ENCODE peak calls at places on chromosome 2, in six cellular contexts. One of them, this sample, is unnamed.

GRCh38 chr2:6828299-6828584 is 37.5 kb downstream of the CMPK2 start:
- DNase-seq in A549: peak
- DNase-seq in fibroblast of mammary gland: peak
- DNase-seq in left cardiac atrium: no peak
- DNase-seq in foreskin melanocyte: no peak
- DNase-seq in activated T-cell treated with anti-CD3 and anti-CD28 coated beads for 24 hours: no peak
- DNase-seq in this sample: no peak

GRCh38 chr2:180787330-180787729 is 193.1 kb upstream of the UBE2E3 start:
- DNase-seq in foreskin melanocyte: no peak
- DNase-seq in left cardiac atrium: no peak
- DNase-seq in activated T-cell treated with anti-CD3 and anti-CD28 coated beads for 24 hours: no peak
- DNase-seq in fibroblast of mammary gland: no peak
- DNase-seq in A549: no peak
- DNase-seq in this sample: no peak

GRCh38 chr2:143530753-143531152 is 401.5 kb downstream of the ARHGAP15 start:
- DNase-seq in left cardiac atrium: no peak
- DNase-seq in activated T-cell treated with anti-CD3 and anti-CD28 coated beads for 24 hours: no peak
- DNase-seq in fibroblast of mammary gland: no peak
- DNase-seq in foreskin melanocyte: peak
- DNase-seq in A549: no peak
- DNase-seq in this sample: no peak

GRCh38 chr2:172556284-172557033 is 569 bp downstream of the PDK1 start:
- DNase-seq in foreskin melanocyte: peak
- DNase-seq in left cardiac atrium: peak
- DNase-seq in fibroblast of mammary gland: peak
- DNase-seq in A549: peak
- DNase-seq in activated T-cell treated with anti-CD3 and anti-CD28 coated beads for 24 hours: peak
- DNase-seq in this sample: peak

GRCh38 chr2:144890828-144891227 is 370.9 kb upstream of the ZEB2 start:
- DNase-seq in fibroblast of mammary gland: peak
- DNase-seq in foreskin melanocyte: no peak
- DNase-seq in activated T-cell treated with anti-CD3 and anti-CD28 coated beads for 24 hours: no peak
- DNase-seq in left cardiac atrium: no peak
- DNase-seq in A549: peak
- DNase-seq in this sample: peak

GRCh38 chr2:37459095-37459981 is 114.9 kb downstream of the QPCT start:
- DNase-seq in left cardiac atrium: no peak
- DNase-seq in A549: no peak
- DNase-seq in fibroblast of mammary gland: peak
- DNase-seq in foreskin melanocyte: no peak
- DNase-seq in activated T-cell treated with anti-CD3 and anti-CD28 coated beads for 24 hours: no peak
- DNase-seq in this sample: peak

GRCh38 chr2:241546771-241547498 is 11.6 kb upstream of the BOK start:
- DNase-seq in A549: no peak
- DNase-seq in activated T-cell treated with anti-CD3 and anti-CD28 coated beads for 24 hours: no peak
- DNase-seq in left cardiac atrium: peak
- DNase-seq in foreskin melanocyte: no peak
- DNase-seq in fibroblast of mammary gland: peak
- DNase-seq in this sample: peak

GRCh38 chr2:236180831-236181453 is 12.8 kb upstream of the GBX2 start:
- DNase-seq in left cardiac atrium: peak
- DNase-seq in fibroblast of mammary gland: peak
- DNase-seq in foreskin melanocyte: no peak
- DNase-seq in A549: peak
- DNase-seq in activated T-cell treated with anti-CD3 and anti-CD28 coated beads for 24 hours: no peak
- DNase-seq in this sample: peak

GRCh38 chr2:144938308-144938709 is 418.4 kb upstream of the ZEB2 start:
- DNase-seq in activated T-cell treated with anti-CD3 and anti-CD28 coated beads for 24 hours: no peak
- DNase-seq in left cardiac atrium: no peak
- DNase-seq in foreskin melanocyte: peak
- DNase-seq in A549: peak
- DNase-seq in fibroblast of mammary gland: peak
- DNase-seq in this sample: peak

This sample was measured in LHCN-M2.